ENCODE peak calls at places on chromosomes 13 and 19, in seven cellular contexts. U is cardiac muscle cell, N is mesendoderm, W is lower lobe of right lung, A is nephron progenitor cell, S is GM12865, L is aorta. Q is an unnamed sample.

GRCh38 chr19:18648971-18649310 is 12.1 kb downstream of the KLHL26 start:
- DNase-seq in U (peak; percentile 16), N (no peak), W (no peak), A (no peak), S (no peak), L (no peak), Q (no peak)

GRCh38 chr13:25215253-25215575 is 43.1 kb upstream of the AMER2 start:
- DNase-seq in U (no peak), N (no peak), W (no peak), A (no peak), S (no peak), L (no peak), Q (no peak)

GRCh38 chr19:14563989-14564650 is 7.7 kb downstream of the NDUFB7 start:
- DNase-seq in U (peak; percentile 21), N (peak; percentile 84), W (no peak), A (peak; percentile 48), S (peak; percentile 76), L (peak; percentile 55), Q (no peak)

GRCh38 chr19:33171916-33172359 is 22.2 kb upstream of the LRP3 start:
- DNase-seq in U (no peak), N (no peak), W (no peak), A (no peak), S (no peak), L (peak; percentile 2), Q (no peak)

GRCh38 chr13:31767175-31767900 is 28.0 kb downstream of the RXFP2 start:
- DNase-seq in U (peak; percentile 88), N (peak; percentile 55), W (no peak), A (no peak), S (no peak), L (no peak), Q (peak; percentile 17)

GRCh38 chr13:45851171-45851889 is at the start of gene SIAH3:
- DNase-seq in U (peak; percentile 28), N (peak; percentile 46), W (no peak), A (peak; percentile 20), S (no peak), L (no peak), Q (no peak)

GRCh38 chr13:45331981-45332830 is 8.8 kb downstream of the TPT1 start:
- DNase-seq in U (peak; percentile 95), N (no peak), W (no peak), A (no peak), S (no peak), L (no peak), Q (peak; percentile 24)

GRCh38 chr19:12783226-12783848 is 7.9 kb upstream of the JUNB start:
- DNase-seq in U (no peak), N (no peak), W (no peak), A (no peak), S (peak; percentile 78), L (no peak), Q (no peak)

GRCh38 chr13:80036845-80037504 is 304.0 kb downstream of the SPRY2 start:
- DNase-seq in U (no peak), N (no peak), W (no peak), A (no peak), S (peak; percentile 16), L (peak; percentile 51), Q (no peak)

GRCh38 chr19:18809149-18809978 is 18.3 kb upstream of the COMP start:
- DNase-seq in U (peak; percentile 94), N (no peak), W (no peak), A (no peak), S (no peak), L (peak; percentile 83), Q (peak; percentile 58)

GRCh38 chr13:107585466-107585865 is 629.9 kb downstream of the LIG4 start:
- DNase-seq in U (no peak), N (no peak), W (no peak), A (no peak), S (no peak), L (no peak), Q (no peak)

GRCh38 chr13:41034862-41035261 is 15.7 kb upstream of the ELF1 start:
- DNase-seq in U (no peak), N (no peak), W (no peak), A (no peak), S (no peak), L (no peak), Q (no peak)

GRCh38 chr13:99496322-99497142 is 4.7 kb upstream of the TM9SF2 start:
- DNase-seq in U (peak; percentile 20), N (peak; percentile 14), W (peak; percentile 61), A (no peak), S (peak; percentile 94), L (peak; percentile 76), Q (no peak)

GRCh38 chr13:110915874-110916670 is 1.2 kb upstream of the ANKRD10 start:
- DNase-seq in U (peak; percentile 80), N (no peak), W (no peak), A (no peak), S (no peak), L (no peak), Q (no peak)

Q was measured in tibial nerve.